ENCODE peak calls at places on chromosome 21, in six cellular contexts. S, K, H, I, Z and Q are unnamed samples.

GRCh38 chr21:17829472-17829871 is 10.3 kb upstream of the C21orf91 start:
- DNase-seq in I (no peak), H (peak; percentile 1), K (peak; percentile 69), S (no peak), Z (no peak), Q (no peak)

GRCh38 chr21:44477712-44478111 is 22.4 kb downstream of the LRRC3 start:
- DNase-seq in Z (no peak), K (no peak), I (no peak), S (peak; percentile 29), H (no peak), Q (no peak)

GRCh38 chr21:37071561-37072238 is 1.2 kb downstream of the PIGP start:
- DNase-seq in H (peak; percentile 81), K (peak; percentile 93), I (peak; percentile 87), Z (no peak), S (peak; percentile 91), Q (no peak)

GRCh38 chr21:22791986-22792560 is 1793.9 kb downstream of the NCAM2 start:
- DNase-seq in H (peak; percentile 62), S (no peak), K (peak; percentile 70), Z (peak; percentile 22), I (peak; percentile 34), Q (no peak)

GRCh38 chr21:15250384-15250783 is 185.6 kb upstream of the NRIP1 start:
- DNase-seq in I (no peak), Z (no peak), H (no peak), K (peak; percentile 73), S (no peak), Q (no peak)

GRCh38 chr21:19458295-19458694 is 1054.7 kb upstream of the TMPRSS15 start:
- DNase-seq in K (no peak), S (no peak), Z (no peak), H (no peak), I (no peak), Q (no peak)

GRCh38 chr21:42721341-42721824 is 68.0 kb downstream of the PDE9A start:
- DNase-seq in H (peak; percentile 26), I (peak; percentile 56), K (peak; percentile 32), Z (no peak), S (no peak), Q (no peak)

GRCh38 chr21:31885146-31885545 is 12.3 kb downstream of the HUNK start:
- DNase-seq in Z (no peak), H (no peak), K (no peak), S (no peak), I (no peak), Q (no peak)

GRCh38 chr21:40618216-40618615 is 228.7 kb downstream of the DSCAM start:
- DNase-seq in I (no peak), H (no peak), S (no peak), K (no peak), Z (no peak), Q (no peak)

GRCh38 chr21:46040707-46041106 is 57.2 kb upstream of the COL6A2 start:
- DNase-seq in Z (no peak), S (no peak), I (no peak), H (peak; percentile 43), K (no peak), Q (no peak)
- H3K4me1 ChIP-seq in Z (no peaks in the 10 kb centered on the region), S (peaks cover 12% of the 10 kb centered on the region), I (peaks cover 19% of the 10 kb centered on the region), H (no peaks in the 10 kb centered on the region), K (peaks cover 25% of the 10 kb centered on the region), Q (no peaks in the 10 kb centered on the region)

GRCh38 chr21:35041122-35041521 is 8.0 kb downstream of the RUNX1 start:
- DNase-seq in I (no peak), K (no peak), S (no peak), Z (no peak), H (no peak), Q (no peak)
- H3K27ac ChIP-seq in I (no peak overlapping the region), K (no peak overlapping the region), S (no peak overlapping the region), Z (peak overlapping the region; percentile 82), H (no peak overlapping the region), Q (no peak overlapping the region)

DNA sequence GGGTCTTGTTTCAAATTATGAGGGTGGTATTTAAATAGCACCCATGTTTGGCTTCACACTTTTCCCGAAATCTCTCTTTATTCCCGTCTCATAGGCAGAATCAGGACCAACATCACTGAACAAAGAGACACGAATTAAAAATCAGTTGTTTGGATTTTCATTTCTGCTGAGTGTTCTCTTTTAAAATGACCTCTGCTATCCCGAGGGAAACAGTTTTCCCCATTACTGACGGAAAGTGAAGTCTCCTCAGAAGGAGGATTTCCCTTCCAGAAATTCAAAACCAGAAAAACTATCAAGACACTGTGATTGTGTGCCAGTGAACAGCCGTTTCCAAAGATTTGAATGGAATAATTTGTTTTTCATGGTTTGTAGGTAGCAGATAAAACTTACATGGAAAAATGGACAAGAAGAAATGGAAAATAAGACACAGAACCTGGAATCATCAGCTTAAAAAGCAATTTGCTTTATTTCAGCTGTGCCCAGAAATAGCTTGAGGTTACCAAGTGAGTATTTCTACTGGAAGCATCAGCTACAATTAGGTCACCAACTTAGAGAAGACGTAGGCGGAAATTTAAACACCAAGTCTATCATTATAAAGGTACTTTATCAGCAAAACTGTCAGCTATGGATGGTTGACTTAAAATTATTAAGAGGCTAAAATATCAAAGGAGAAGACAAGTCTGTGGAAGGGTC is 68.5 kb downstream of the RUNX1 start:
- DNase-seq in H (no peak), I (no peak), S (no peak), Z (no peak), K (peak; percentile 40), Q (no peak)
- H3K4me1 ChIP-seq in H (no peaks in the 10 kb centered on the region), I (peaks cover 3% of the 10 kb centered on the region), S (no peaks in the 10 kb centered on the region), Z (peaks cover 81% of the 10 kb centered on the region), K (peaks cover 27% of the 10 kb centered on the region), Q (peaks cover 44% of the 10 kb centered on the region)

GRCh38 chr21:33645730-33646129 is 3.4 kb downstream of the ITSN1 start:
- DNase-seq in H (no peak), Z (no peak), K (no peak), S (no peak), I (no peak), Q (no peak)

GRCh38 chr21:33642896-33643657 is 776 bp downstream of the ITSN1 start:
- DNase-seq in K (peak; percentile 57), S (no peak), I (peak; percentile 59), H (peak; percentile 35), Z (peak; percentile 9), Q (no peak)

GRCh38 chr21:33642027-33642895 is at the start of gene ITSN1:
- DNase-seq in S (peak; percentile 100), I (peak; percentile 100), Z (peak; percentile 100), K (peak; percentile 99), H (peak; percentile 100), Q (peak; percentile 100)

GRCh38 chr21:33644383-33645074 is 2.2 kb downstream of the ITSN1 start:
- DNase-seq in K (peak; percentile 89), S (no peak), I (peak; percentile 53), H (peak; percentile 90), Z (no peak), Q (no peak)

GRCh38 chr21:33643658-33644311 is 1.5 kb downstream of the ITSN1 start:
- DNase-seq in Z (no peak), K (peak; percentile 44), S (no peak), I (no peak), H (peak; percentile 34), Q (no peak)
- H3K27ac ChIP-seq in Z (no peak overlapping the region), K (peak overlapping the region; percentile 63), S (peak overlapping the region; percentile 90), I (peak overlapping the region; percentile 87), H (peak overlapping the region; percentile 85), Q (no peak overlapping the region)